ENCODE peak calls at places on chromosomes 3 and 15, in six cellular contexts. U, L, C, I, Y and H are unnamed samples.

GRCh38 chr3:173006006-173006405 is 135.0 kb downstream of the SPATA16 start:
- DNase-seq in U (no peak), L (no peak), C (no peak), I (no peak), Y (no peak), H (no peak)

GRCh38 chr3:163261056-163261455 is 1764.4 kb downstream of the OTOL1 start:
- DNase-seq in U (no peak), L (no peak), C (no peak), I (no peak), Y (no peak), H (no peak)

GRCh38 chr3:114014211-114014610 is 42.1 kb downstream of the CCDC191 start:
- DNase-seq in U (no peak), L (no peak), C (no peak), I (no peak), Y (no peak), H (no peak)

GRCh38 chr3:123605789-123606234 is 21.0 kb upstream of the HACD2 start:
- DNase-seq in U (no peak), L (no peak), C (peak; percentile 15), I (no peak), Y (no peak), H (no peak)

GRCh38 chr15:72306211-72306785 is 13.7 kb downstream of the CELF6 start:
- DNase-seq in U (peak; percentile 49), L (peak; percentile 95), C (no peak), I (peak; percentile 51), Y (no peak), H (peak; percentile 67)

GRCh38 chr3:30154853-30155252 is 451.5 kb upstream of the TGFBR2 start:
- DNase-seq in U (no peak), L (no peak), C (no peak), I (no peak), Y (no peak), H (no peak)

GRCh38 chr3:41224120-41224806 is 25.0 kb downstream of the CTNNB1 start:
- DNase-seq in U (peak; percentile 90), L (no peak), C (no peak), I (no peak), Y (no peak), H (peak; percentile 76)

GRCh38 chr3:150956376-150956775 is 16.2 kb downstream of the CLRN1 start:
- DNase-seq in U (peak; percentile 74), L (no peak), C (peak; percentile 33), I (no peak), Y (no peak), H (no peak)

GRCh38 chr3:38114875-38115644 is 21.9 kb downstream of the ACAA1 start:
- DNase-seq in U (no peak), L (no peak), C (no peak), I (no peak), Y (no peak), H (no peak)

GRCh38 chr15:71725215-71725955 is 85.0 kb upstream of the NR2E3 start:
- DNase-seq in U (peak; percentile 81), L (no peak), C (no peak), I (no peak), Y (no peak), H (peak; percentile 34)

GRCh38 chr15:77999486-77999885 is 78.0 kb downstream of the TBC1D2B start:
- DNase-seq in U (no peak), L (no peak), C (no peak), I (no peak), Y (no peak), H (no peak)

GRCh38 chr15:88016373-88016772 is 240.2 kb downstream of the NTRK3 start:
- DNase-seq in U (no peak), L (no peak), C (no peak), I (no peak), Y (no peak), H (no peak)

GRCh38 chr3:71579934-71580318 is 3.6 kb downstream of the FOXP1 start:
- DNase-seq in U (no peak), L (peak; percentile 76), C (no peak), I (no peak), Y (no peak), H (peak; percentile 71)

GRCh38 chr3:78887029-78887428 is 880.8 kb downstream of the ROBO1 start:
- DNase-seq in U (peak; percentile 59), L (no peak), C (no peak), I (no peak), Y (no peak), H (no peak)

GRCh38 chr3:162729686-162730085 is 1233.1 kb downstream of the OTOL1 start:
- DNase-seq in U (peak; percentile 40), L (no peak), C (no peak), I (no peak), Y (no peak), H (no peak)

GRCh38 chr15:83538682-83539081 is 91.5 kb downstream of the SH3GL3 start:
- DNase-seq in U (no peak), L (no peak), C (no peak), I (no peak), Y (no peak), H (no peak)

GRCh38 chr3:38738630-38739395 is 77.2 kb downstream of the SCN10A start:
- DNase-seq in U (peak; percentile 66), L (peak; percentile 17), C (peak; percentile 55), I (no peak), Y (no peak), H (peak; percentile 71)

GRCh38 chr3:9102240-9102841 is 139.1 kb upstream of the RAD18 start:
- DNase-seq in U (no peak), L (no peak), C (no peak), I (no peak), Y (no peak), H (no peak)

GRCh38 chr3:148697311-148698189 is at the start of gene AGTR1:
- DNase-seq in U (peak; percentile 61), L (no peak), C (peak; percentile 74), I (no peak), Y (peak; percentile 51), H (no peak)

GRCh38 chr3:5479229-5479799 is 291.8 kb downstream of the EDEM1 start:
- DNase-seq in U (no peak), L (no peak), C (no peak), I (no peak), Y (no peak), H (no peak)

GRCh38 chr3:169811606-169812123 is 1.0 kb upstream of the LRRIQ4 start:
- DNase-seq in U (peak; percentile 85), L (peak; percentile 45), C (no peak), I (no peak), Y (no peak), H (no peak)